ENCODE peak calls at places on chromosomes 16 and 17, in ten cellular contexts. A is AG04450, M is fibroblast of mammary gland, S is bronchial epithelial cell, F is sigmoid colon, G is kidney, I is lower lobe of right lung, Z is A549, P is GM12878, D is thoracic aorta. U is an unnamed sample.
A peak's percentile ranks its signal among the peaks of the same experiment; 100 is the strongest.

GRCh38 chr17:10435096-10435495 is 13.3 kb upstream of the MYH8 start:
- DNase-seq in Z (no peak), P (no peak), D (no peak), S (no peak), M (no peak), I (no peak), A (no peak), G (no peak), F (no peak), U (no peak)

GRCh38 chr16:1158456-1159324 is 5.8 kb downstream of the CACNA1H start:
- DNase-seq in D (no peak), F (peak; percentile 95), G (peak; percentile 93), I (no peak), M (peak; percentile 8), S (no peak), Z (no peak), P (no peak), A (no peak), U (no peak)

GRCh38 chr17:2053380-2054261 is 1.3 kb upstream of the HIC1 start:
- DNase-seq in D (no peak), S (no peak), G (peak; percentile 93), P (no peak), F (peak; percentile 93), I (peak; percentile 80), A (no peak), M (peak; percentile 76), Z (peak; percentile 68), U (no peak)

GRCh38 chr17:73628642-73629552 is 15.3 kb downstream of the SDK2 start:
- DNase-seq in F (no peak), S (peak; percentile 55), M (peak; percentile 67), A (no peak), G (no peak), Z (no peak), I (no peak), D (no peak), P (no peak), U (no peak)

GRCh38 chr17:62705781-62706597 is 78.5 kb downstream of the MRC2 start:
- DNase-seq in F (peak; percentile 59), D (no peak), P (no peak), S (no peak), I (no peak), A (no peak), Z (no peak), M (peak; percentile 42), G (no peak), U (no peak)

GRCh38 chr17:65231662-65232335 is 94.6 kb downstream of the RGS9 start:
- DNase-seq in Z (peak; percentile 94), A (peak; percentile 63), S (peak; percentile 92), I (no peak), F (no peak), M (peak; percentile 83), D (no peak), P (peak; percentile 12), G (no peak), U (no peak)

GRCh38 chr17:17141860-17142552 is 64.1 kb downstream of the PLD6 start:
- DNase-seq in Z (peak; percentile 85), G (no peak), S (peak; percentile 40), D (no peak), F (peak; percentile 78), I (no peak), P (no peak), A (no peak), M (peak; percentile 65), U (no peak)

GRCh38 chr16:74984194-74984669 is 691 bp downstream of the WDR59 start:
- DNase-seq in Z (peak; percentile 15), D (no peak), G (no peak), A (no peak), M (peak; percentile 38), F (no peak), I (no peak), P (no peak), S (peak; percentile 16), U (no peak)

GRCh38 chr17:76161619-76162222 is 20.7 kb upstream of the FOXJ1 start:
- DNase-seq in D (no peak), F (no peak), A (no peak), S (no peak), G (no peak), M (no peak), Z (no peak), I (no peak), P (no peak), U (no peak)

GRCh38 chr17:82848022-82848592 is 8.3 kb upstream of the ZNF750 start:
- DNase-seq in M (peak; percentile 72), P (no peak), A (peak; percentile 47), S (peak; percentile 88), F (peak; percentile 84), G (peak; percentile 85), D (no peak), I (peak; percentile 85), Z (no peak), U (no peak)

DNA sequence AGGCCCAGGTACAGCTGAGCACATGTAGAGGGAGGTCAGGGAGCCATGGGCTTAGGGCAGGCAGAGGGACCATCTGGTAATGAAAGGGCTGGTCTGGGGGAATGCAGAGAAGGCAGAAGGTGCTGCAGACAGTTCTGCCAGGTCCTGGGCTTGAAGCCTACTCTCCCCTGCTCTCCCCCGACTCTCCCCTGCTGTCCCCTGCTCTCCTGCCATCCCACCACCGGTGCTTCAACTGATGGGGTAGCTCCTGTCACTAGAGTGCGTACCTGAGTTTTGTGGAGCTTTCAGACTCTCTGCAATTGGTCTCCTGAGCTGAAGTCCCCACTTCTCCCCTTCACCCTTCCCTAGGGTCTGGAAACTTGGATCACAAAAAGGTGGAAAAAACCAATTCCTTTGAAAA is 37.3 kb upstream of the PHOSPHO1 start:
- DNase-seq in Z (no peak), I (no peak), A (no peak), D (no peak), F (no peak), P (no peak), M (no peak), G (peak; percentile 29), S (no peak), U (no peak)
- TF ChIP-seq CTCF in Z (no peak), I (no peak), A (no peak), D (no peak), F (no peak), P (no peak), M (no peak), G (no peak), S (no peak), U (no peak)

DNA sequence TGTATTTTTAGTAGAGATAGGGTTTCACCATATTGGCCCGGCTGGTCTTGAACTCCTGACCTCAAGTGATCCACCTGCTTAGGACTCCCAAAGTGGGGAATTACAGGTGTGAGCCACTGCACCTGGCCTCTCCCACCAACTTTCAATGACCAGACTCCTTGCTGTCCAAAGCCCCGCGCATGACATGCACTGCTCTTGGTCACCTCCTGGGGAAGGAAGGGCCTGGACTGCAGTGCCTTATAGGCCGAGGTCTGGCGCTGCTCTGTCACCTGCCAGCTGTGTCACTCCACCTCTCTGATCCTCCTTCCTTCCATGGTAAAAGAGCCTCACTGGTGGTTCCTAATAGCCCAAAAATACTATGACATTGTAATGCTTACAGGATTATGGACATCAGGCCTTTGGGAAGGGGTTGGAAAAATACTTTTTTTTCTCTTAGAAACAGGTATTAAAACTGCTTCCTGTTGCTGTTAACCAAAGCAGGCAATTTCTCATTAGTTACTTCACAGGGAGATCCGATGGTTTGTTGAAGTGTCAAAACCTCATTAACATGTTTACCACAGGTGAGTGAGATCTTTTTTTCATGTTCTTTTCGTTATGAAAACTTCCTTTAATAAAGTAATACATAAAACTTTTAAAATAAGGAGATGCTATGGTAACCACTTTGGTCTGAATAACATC is 35.4 kb downstream of the GRB7 start:
- DNase-seq in I (no peak), G (no peak), A (no peak), Z (no peak), P (no peak), F (no peak), S (no peak), D (no peak), M (no peak), U (no peak)
- H3K4me3 ChIP-seq in I (no peak overlapping the region), G (no peak overlapping the region), A (no peak overlapping the region), Z (no peak overlapping the region), P (peak overlapping the region; percentile 79), F (no peak overlapping the region), S (no peak overlapping the region), D (no peak overlapping the region), M (no peak overlapping the region), U (no peak overlapping the region)

DNA sequence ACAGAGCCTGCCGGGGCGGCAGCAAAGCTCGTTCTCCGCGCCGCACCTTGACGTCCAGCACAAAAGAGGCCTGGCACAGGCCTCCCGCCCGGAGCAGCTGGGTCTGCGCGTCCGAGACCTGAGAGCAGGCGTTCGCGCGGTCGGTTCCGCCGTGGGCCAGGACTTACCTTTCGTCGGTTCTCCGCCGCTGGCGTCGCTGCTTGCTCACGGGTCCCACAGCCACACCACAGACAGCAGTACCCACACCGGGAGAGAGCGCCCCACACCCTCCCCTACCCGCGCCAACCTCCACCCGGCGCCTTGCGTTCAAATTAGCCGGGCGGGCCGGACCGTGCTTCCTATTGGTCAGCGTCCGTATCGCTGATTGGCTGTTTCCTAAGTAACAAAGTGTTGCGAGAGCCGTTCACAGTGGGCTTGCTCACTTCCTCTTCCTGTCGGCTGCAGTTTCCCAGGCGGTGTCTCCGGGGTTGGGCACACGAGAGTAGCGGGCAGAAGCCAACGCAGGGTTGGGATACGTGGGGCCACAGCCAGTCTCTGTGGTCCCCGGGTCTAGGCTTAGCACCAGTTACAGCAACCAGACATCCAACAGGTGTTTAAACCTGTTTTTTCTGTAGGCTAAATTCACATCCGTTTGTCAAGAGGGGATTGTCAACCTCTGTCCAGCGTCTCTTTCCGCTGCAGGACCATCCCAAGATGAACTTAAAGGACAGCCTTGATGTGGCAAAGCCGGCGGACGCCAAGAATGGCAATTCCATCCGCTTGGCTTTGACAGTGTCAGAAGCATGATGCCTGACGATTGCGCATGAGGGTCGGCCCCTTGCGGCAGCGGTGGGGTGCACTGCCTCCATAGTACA is at the start of gene KIF18B:
- DNase-seq in M (peak; percentile 96), D (peak; percentile 82), P (peak; percentile 85), G (peak; percentile 94), I (peak; percentile 92), S (peak; percentile 90), A (peak; percentile 77), F (peak; percentile 95), Z (peak; percentile 100), U (peak; percentile 78)
- TF ChIP-seq CTCF in M (no peak), D (no peak), P (no peak), G (no peak), I (no peak), S (no peak), A (no peak), F (no peak), Z (no peak), U (no peak)

DNA sequence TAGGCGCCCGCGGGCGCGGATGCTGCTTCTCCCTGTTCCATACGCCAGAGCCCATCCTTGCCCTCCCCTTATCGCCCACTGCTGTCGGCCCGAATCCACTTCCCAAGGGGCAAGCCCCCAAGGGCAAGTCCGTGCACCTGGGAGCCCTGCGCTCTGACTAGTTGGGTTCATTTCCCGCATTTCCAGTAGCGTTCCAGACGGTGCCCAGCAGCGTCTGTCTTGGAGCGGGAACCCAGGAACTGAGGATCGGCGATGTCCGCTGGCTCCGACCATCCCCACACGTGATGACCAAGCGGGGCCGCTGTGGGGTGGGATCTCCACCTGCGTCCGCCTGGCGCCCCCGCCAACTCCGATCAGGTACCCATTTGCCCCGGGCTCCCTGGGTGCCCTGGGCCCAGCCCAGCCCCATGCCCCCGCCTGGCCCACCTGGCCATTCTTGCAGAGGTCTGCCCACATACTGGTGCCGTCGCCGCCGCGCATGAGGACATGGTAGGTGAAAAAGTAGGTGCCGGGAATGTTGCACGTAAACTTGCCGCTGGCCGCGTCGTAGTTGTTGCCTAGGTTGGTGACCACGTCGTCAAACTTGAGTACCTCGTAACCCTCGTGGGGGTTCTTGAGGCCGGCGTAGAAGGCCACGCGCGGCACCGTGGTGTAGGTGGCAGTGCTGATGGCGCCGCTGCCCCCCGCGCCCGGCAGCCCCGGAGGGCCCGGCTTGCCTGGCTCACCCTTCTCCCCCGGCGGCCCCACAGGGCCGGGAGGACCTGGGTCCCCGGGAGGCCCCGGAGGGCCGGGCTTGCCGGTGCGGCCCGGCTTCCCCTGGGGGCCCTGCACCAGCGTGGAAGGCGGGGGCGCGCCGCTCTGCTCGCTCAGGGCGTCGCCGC is 837 bp downstream of the C1QL1 start:
- DNase-seq in A (no peak), F (no peak), S (no peak), P (no peak), Z (no peak), M (no peak), D (no peak), I (no peak), G (peak; percentile 80), U (no peak)
- H3K4me3 ChIP-seq in A (peak overlapping the region; percentile 20), F (peak overlapping the region; percentile 24), S (no peak overlapping the region), P (no peak overlapping the region), Z (peak overlapping the region; percentile 59), M (no peak overlapping the region), D (peak overlapping the region; percentile 52), I (peak overlapping the region; percentile 8), G (no peak overlapping the region), U (peak overlapping the region; percentile 43)